ENCODE peak calls at places on chromosomes 2 and 18, in seven cellular contexts. One of them, this sample, is unnamed.

GRCh38 chr18:48837676-48838075 is 113.1 kb downstream of the SMAD7 start:
- DNase-seq in activated CD8-positive, alpha-beta memory T cell treated with anti-CD3 and anti-CD28 coated beads for 24 hours: no peak
- DNase-seq in tibial artery: peak
- DNase-seq in cardiac fibroblast: no peak
- DNase-seq in NCI-H510A: no peak
- DNase-seq in RCC 7860: no peak
- DNase-seq in T-helper 2 cell: no peak
- DNase-seq in this sample: no peak

GRCh38 chr2:225378984-225379383 is 20.5 kb upstream of the NYAP2 start:
- DNase-seq in activated CD8-positive, alpha-beta memory T cell treated with anti-CD3 and anti-CD28 coated beads for 24 hours: no peak
- DNase-seq in RCC 7860: no peak
- DNase-seq in cardiac fibroblast: no peak
- DNase-seq in tibial artery: no peak
- DNase-seq in NCI-H510A: no peak
- DNase-seq in T-helper 2 cell: no peak
- DNase-seq in this sample: no peak

GRCh38 chr18:54269924-54270844 is 867 bp downstream of the POLI start:
- DNase-seq in RCC 7860: peak
- DNase-seq in T-helper 2 cell: no peak
- DNase-seq in NCI-H510A: no peak
- DNase-seq in tibial artery: peak
- DNase-seq in cardiac fibroblast: peak
- DNase-seq in activated CD8-positive, alpha-beta memory T cell treated with anti-CD3 and anti-CD28 coated beads for 24 hours: no peak
- DNase-seq in this sample: no peak

GRCh38 chr2:170408461-170409163 is 230.7 kb downstream of the MYO3B start:
- DNase-seq in RCC 7860: no peak
- DNase-seq in activated CD8-positive, alpha-beta memory T cell treated with anti-CD3 and anti-CD28 coated beads for 24 hours: peak
- DNase-seq in tibial artery: no peak
- DNase-seq in T-helper 2 cell: no peak
- DNase-seq in cardiac fibroblast: no peak
- DNase-seq in NCI-H510A: no peak
- DNase-seq in this sample: no peak

GRCh38 chr2:175251425-175252041 is 70.0 kb upstream of the ATP5MC3 start:
- DNase-seq in cardiac fibroblast: peak
- DNase-seq in T-helper 2 cell: no peak
- DNase-seq in RCC 7860: no peak
- DNase-seq in activated CD8-positive, alpha-beta memory T cell treated with anti-CD3 and anti-CD28 coated beads for 24 hours: no peak
- DNase-seq in tibial artery: no peak
- DNase-seq in NCI-H510A: peak
- DNase-seq in this sample: no peak

GRCh38 chr2:101745711-101746694 is 48.5 kb downstream of the MAP4K4 start:
- DNase-seq in cardiac fibroblast: peak
- DNase-seq in RCC 7860: peak
- DNase-seq in T-helper 2 cell: no peak
- DNase-seq in activated CD8-positive, alpha-beta memory T cell treated with anti-CD3 and anti-CD28 coated beads for 24 hours: no peak
- DNase-seq in tibial artery: no peak
- DNase-seq in NCI-H510A: no peak
- DNase-seq in this sample: no peak

GRCh38 chr18:2822213-2822612 is 24.6 kb upstream of the EMILIN2 start:
- DNase-seq in activated CD8-positive, alpha-beta memory T cell treated with anti-CD3 and anti-CD28 coated beads for 24 hours: no peak
- DNase-seq in T-helper 2 cell: no peak
- DNase-seq in cardiac fibroblast: no peak
- DNase-seq in RCC 7860: no peak
- DNase-seq in NCI-H510A: no peak
- DNase-seq in tibial artery: no peak
- DNase-seq in this sample: no peak

GRCh38 chr2:42874838-42875801 is 82.7 kb upstream of the HAAO start:
- DNase-seq in cardiac fibroblast: no peak
- DNase-seq in activated CD8-positive, alpha-beta memory T cell treated with anti-CD3 and anti-CD28 coated beads for 24 hours: peak
- DNase-seq in NCI-H510A: no peak
- DNase-seq in RCC 7860: no peak
- DNase-seq in T-helper 2 cell: no peak
- DNase-seq in tibial artery: peak
- DNase-seq in this sample: no peak

GRCh38 chr2:40483590-40483989 is 31.7 kb upstream of the SLC8A1 start:
- DNase-seq in activated CD8-positive, alpha-beta memory T cell treated with anti-CD3 and anti-CD28 coated beads for 24 hours: no peak
- DNase-seq in cardiac fibroblast: no peak
- DNase-seq in RCC 7860: no peak
- DNase-seq in T-helper 2 cell: no peak
- DNase-seq in NCI-H510A: no peak
- DNase-seq in tibial artery: no peak
- DNase-seq in this sample: no peak

GRCh38 chr2:216006164-216006663 is 7.1 kb downstream of the MREG start:
- DNase-seq in NCI-H510A: no peak
- DNase-seq in T-helper 2 cell: peak
- DNase-seq in cardiac fibroblast: peak
- DNase-seq in tibial artery: no peak
- DNase-seq in RCC 7860: peak
- DNase-seq in activated CD8-positive, alpha-beta memory T cell treated with anti-CD3 and anti-CD28 coated beads for 24 hours: peak
- DNase-seq in this sample: no peak

GRCh38 chr2:65458999-65459398 is 26.6 kb upstream of the SPRED2 start:
- DNase-seq in activated CD8-positive, alpha-beta memory T cell treated with anti-CD3 and anti-CD28 coated beads for 24 hours: no peak
- DNase-seq in NCI-H510A: no peak
- DNase-seq in cardiac fibroblast: no peak
- DNase-seq in RCC 7860: peak
- DNase-seq in T-helper 2 cell: no peak
- DNase-seq in tibial artery: no peak
- DNase-seq in this sample: no peak

GRCh38 chr2:16683576-16683975 is 17.9 kb upstream of the CYRIA start:
- DNase-seq in RCC 7860: no peak
- DNase-seq in T-helper 2 cell: no peak
- DNase-seq in NCI-H510A: no peak
- DNase-seq in tibial artery: no peak
- DNase-seq in activated CD8-positive, alpha-beta memory T cell treated with anti-CD3 and anti-CD28 coated beads for 24 hours: no peak
- DNase-seq in cardiac fibroblast: no peak
- DNase-seq in this sample: no peak

GRCh38 chr18:32362484-32362883 is 108.2 kb downstream of the GAREM1 start:
- DNase-seq in T-helper 2 cell: no peak
- DNase-seq in activated CD8-positive, alpha-beta memory T cell treated with anti-CD3 and anti-CD28 coated beads for 24 hours: no peak
- DNase-seq in cardiac fibroblast: no peak
- DNase-seq in RCC 7860: no peak
- DNase-seq in tibial artery: no peak
- DNase-seq in NCI-H510A: no peak
- DNase-seq in this sample: no peak

GRCh38 chr2:168079236-168079635 is 168.2 kb downstream of the STK39 start:
- DNase-seq in RCC 7860: no peak
- DNase-seq in activated CD8-positive, alpha-beta memory T cell treated with anti-CD3 and anti-CD28 coated beads for 24 hours: no peak
- DNase-seq in tibial artery: no peak
- DNase-seq in cardiac fibroblast: no peak
- DNase-seq in T-helper 2 cell: no peak
- DNase-seq in NCI-H510A: no peak
- DNase-seq in this sample: no peak

GRCh38 chr2:230887361-230887760 is 22.6 kb downstream of the ITM2C start:
- DNase-seq in RCC 7860: no peak
- DNase-seq in cardiac fibroblast: no peak
- DNase-seq in tibial artery: no peak
- DNase-seq in NCI-H510A: no peak
- DNase-seq in T-helper 2 cell: no peak
- DNase-seq in activated CD8-positive, alpha-beta memory T cell treated with anti-CD3 and anti-CD28 coated beads for 24 hours: no peak
- DNase-seq in this sample: no peak

GRCh38 chr2:227325824-227326195 is 759 bp downstream of the MFF start:
- DNase-seq in tibial artery: no peak
- DNase-seq in RCC 7860: peak
- DNase-seq in activated CD8-positive, alpha-beta memory T cell treated with anti-CD3 and anti-CD28 coated beads for 24 hours: no peak
- DNase-seq in cardiac fibroblast: peak
- DNase-seq in T-helper 2 cell: no peak
- DNase-seq in NCI-H510A: no peak
- DNase-seq in this sample: peak

GRCh38 chr2:10202136-10202535 is 79.6 kb downstream of the RRM2 start:
- DNase-seq in NCI-H510A: no peak
- DNase-seq in RCC 7860: no peak
- DNase-seq in T-helper 2 cell: no peak
- DNase-seq in cardiac fibroblast: no peak
- DNase-seq in activated CD8-positive, alpha-beta memory T cell treated with anti-CD3 and anti-CD28 coated beads for 24 hours: no peak
- DNase-seq in tibial artery: no peak
- DNase-seq in this sample: no peak

GRCh38 chr2:159201321-159202063 is 85.0 kb downstream of the WDSUB1 start:
- DNase-seq in cardiac fibroblast: peak
- DNase-seq in tibial artery: no peak
- DNase-seq in activated CD8-positive, alpha-beta memory T cell treated with anti-CD3 and anti-CD28 coated beads for 24 hours: no peak
- DNase-seq in NCI-H510A: no peak
- DNase-seq in T-helper 2 cell: peak
- DNase-seq in RCC 7860: peak
- DNase-seq in this sample: no peak

GRCh38 chr2:121530210-121530562 is 494 bp upstream of the RNU4ATAC start:
- DNase-seq in tibial artery: peak
- DNase-seq in cardiac fibroblast: no peak
- DNase-seq in RCC 7860: peak
- DNase-seq in T-helper 2 cell: no peak
- DNase-seq in NCI-H510A: peak
- DNase-seq in activated CD8-positive, alpha-beta memory T cell treated with anti-CD3 and anti-CD28 coated beads for 24 hours: no peak
- DNase-seq in this sample: peak

GRCh38 chr2:71348302-71348701 is 16.7 kb downstream of the ZNF638 start:
- DNase-seq in RCC 7860: no peak
- DNase-seq in T-helper 2 cell: no peak
- DNase-seq in tibial artery: no peak
- DNase-seq in cardiac fibroblast: peak
- DNase-seq in NCI-H510A: no peak
- DNase-seq in activated CD8-positive, alpha-beta memory T cell treated with anti-CD3 and anti-CD28 coated beads for 24 hours: no peak
- DNase-seq in this sample: no peak

GRCh38 chr2:189821953-189822748 is 37.9 kb downstream of the PMS1 start:
- DNase-seq in tibial artery: no peak
- DNase-seq in RCC 7860: no peak
- DNase-seq in cardiac fibroblast: peak
- DNase-seq in NCI-H510A: no peak
- DNase-seq in T-helper 2 cell: no peak
- DNase-seq in activated CD8-positive, alpha-beta memory T cell treated with anti-CD3 and anti-CD28 coated beads for 24 hours: no peak
- DNase-seq in this sample: no peak

GRCh38 chr18:47893939-47894699 is 36.3 kb downstream of the SMAD2 start:
- DNase-seq in T-helper 2 cell: no peak
- DNase-seq in RCC 7860: no peak
- DNase-seq in activated CD8-positive, alpha-beta memory T cell treated with anti-CD3 and anti-CD28 coated beads for 24 hours: no peak
- DNase-seq in cardiac fibroblast: no peak
- DNase-seq in tibial artery: no peak
- DNase-seq in NCI-H510A: no peak
- DNase-seq in this sample: no peak

GRCh38 chr2:48589170-48589767 is 28.4 kb upstream of the GTF2A1L start:
- DNase-seq in tibial artery: no peak
- DNase-seq in cardiac fibroblast: peak
- DNase-seq in NCI-H510A: no peak
- DNase-seq in RCC 7860: no peak
- DNase-seq in T-helper 2 cell: no peak
- DNase-seq in activated CD8-positive, alpha-beta memory T cell treated with anti-CD3 and anti-CD28 coated beads for 24 hours: no peak
- DNase-seq in this sample: no peak

GRCh38 chr2:68931799-68932198 is 20.9 kb downstream of the GKN2 start:
- DNase-seq in activated CD8-positive, alpha-beta memory T cell treated with anti-CD3 and anti-CD28 coated beads for 24 hours: no peak
- DNase-seq in tibial artery: no peak
- DNase-seq in RCC 7860: no peak
- DNase-seq in NCI-H510A: no peak
- DNase-seq in cardiac fibroblast: peak
- DNase-seq in T-helper 2 cell: no peak
- DNase-seq in this sample: no peak

This sample was measured in suprapubic skin.